ENCODE peak calls at places on chromosome 14, in five cellular contexts. J, O, A, B and C are unnamed samples.

GRCh38 chr14:101116486-101117130 is 213.1 kb upstream of the RTL1 start:
- DNase-seq in J (no peak), O (peak), A (no peak), B (no peak), C (peak)

GRCh38 chr14:33692762-33693161 is 258.1 kb downstream of the EGLN3 start:
- DNase-seq in J (peak), O (no peak), A (peak), B (peak), C (no peak)

GRCh38 chr14:44962573-44963528 is 861 bp downstream of the TOGARAM1 start:
- DNase-seq in J (peak), O (no peak), A (peak), B (peak), C (peak)

GRCh38 chr14:93734086-93734822 is 54.0 kb downstream of the PRIMA1 start:
- DNase-seq in J (no peak), O (peak), A (no peak), B (no peak), C (no peak)

GRCh38 chr14:90383731-90384542 is 12.9 kb upstream of the CALM1 start:
- DNase-seq in J (peak), O (peak), A (peak), B (no peak), C (peak)

GRCh38 chr14:62409185-62409584 is 636.1 kb downstream of the KCNH5 start:
- DNase-seq in J (peak), O (no peak), A (no peak), B (no peak), C (no peak)

GRCh38 chr14:105045710-105046326 is 19.4 kb downstream of the GPR132 start:
- DNase-seq in J (peak), O (peak), A (peak), B (peak), C (peak)

GRCh38 chr14:77151918-77152588 is 10.5 kb upstream of the ZDHHC22 start:
- DNase-seq in J (peak), O (no peak), A (peak), B (peak), C (no peak)

GRCh38 chr14:75401356-75401755 is 26.5 kb upstream of the JDP2 start:
- DNase-seq in J (peak), O (peak), A (peak), B (no peak), C (no peak)

GRCh38 chr14:44567997-44568396 is 60.9 kb upstream of the FSCB start:
- DNase-seq in J (no peak), O (no peak), A (no peak), B (no peak), C (no peak)

GRCh38 chr14:100806386-100806785 is 19.5 kb upstream of the MEG3 start:
- DNase-seq in J (no peak), O (no peak), A (no peak), B (no peak), C (peak)

GRCh38 chr14:31090872-31091764 is 64.9 kb upstream of the STRN3 start:
- DNase-seq in J (peak), O (no peak), A (peak), B (peak), C (no peak)

GRCh38 chr14:91997492-91997891 is 42.4 kb downstream of the TRIP11 start:
- DNase-seq in J (no peak), O (no peak), A (peak), B (no peak), C (no peak)

GRCh38 chr14:35333797-35334743 is 41.9 kb downstream of the PSMA6 start:
- DNase-seq in J (no peak), O (peak), A (no peak), B (no peak), C (no peak)

GRCh38 chr14:88142990-88143389 is 138.1 kb downstream of the GPR65 start:
- DNase-seq in J (no peak), O (no peak), A (no peak), B (no peak), C (no peak)

GRCh38 chr14:80278293-80279037 is 67.2 kb upstream of the DIO2 start:
- DNase-seq in J (peak), O (no peak), A (peak), B (no peak), C (no peak)

GRCh38 chr14:86388216-86388615 is 858.3 kb downstream of the FLRT2 start:
- DNase-seq in J (no peak), O (no peak), A (no peak), B (no peak), C (no peak)

GRCh38 chr14:65000868-65001600 is 14.3 kb downstream of the FNTB start:
- DNase-seq in J (no peak), O (no peak), A (peak), B (no peak), C (no peak)

GRCh38 chr14:100842799-100843198 is 16.9 kb downstream of the MEG3 start:
- DNase-seq in J (peak), O (no peak), A (peak), B (no peak), C (peak)

GRCh38 chr14:52609445-52610044 is 56.9 kb downstream of the GPR137C start:
- DNase-seq in J (no peak), O (peak), A (no peak), B (no peak), C (no peak)

GRCh38 chr14:75258079-75258802 is 20.4 kb upstream of the FOS start:
- DNase-seq in J (peak), O (no peak), A (peak), B (no peak), C (no peak)

GRCh38 chr14:58238252-58239247 is 6.1 kb upstream of the PSMA3 start:
- DNase-seq in J (peak), O (peak), A (no peak), B (peak), C (no peak)

GRCh38 chr14:64688028-64688427 is 16.2 kb upstream of the PLEKHG3 start:
- DNase-seq in J (no peak), O (no peak), A (no peak), B (no peak), C (no peak)

GRCh38 chr14:76720382-76720813 is 40.9 kb upstream of the VASH1 start:
- DNase-seq in J (peak), O (peak), A (peak), B (no peak), C (peak)

GRCh38 chr14:21095430-21096205 is 2.8 kb downstream of the ZNF219 start:
- DNase-seq in J (peak), O (peak), A (peak), B (peak), C (no peak)

GRCh38 chr14:21093769-21094681 is 4.4 kb downstream of the ZNF219 start:
- DNase-seq in J (no peak), O (peak), A (no peak), B (no peak), C (no peak)

GRCh38 chr14:21090940-21091663 is 7.4 kb downstream of the ZNF219 start:
- DNase-seq in J (no peak), O (no peak), A (no peak), B (no peak), C (no peak)

GRCh38 chr14:21091784-21092146 is 6.7 kb downstream of the ZNF219 start:
- DNase-seq in J (no peak), O (no peak), A (no peak), B (no peak), C (peak)

DNA sequence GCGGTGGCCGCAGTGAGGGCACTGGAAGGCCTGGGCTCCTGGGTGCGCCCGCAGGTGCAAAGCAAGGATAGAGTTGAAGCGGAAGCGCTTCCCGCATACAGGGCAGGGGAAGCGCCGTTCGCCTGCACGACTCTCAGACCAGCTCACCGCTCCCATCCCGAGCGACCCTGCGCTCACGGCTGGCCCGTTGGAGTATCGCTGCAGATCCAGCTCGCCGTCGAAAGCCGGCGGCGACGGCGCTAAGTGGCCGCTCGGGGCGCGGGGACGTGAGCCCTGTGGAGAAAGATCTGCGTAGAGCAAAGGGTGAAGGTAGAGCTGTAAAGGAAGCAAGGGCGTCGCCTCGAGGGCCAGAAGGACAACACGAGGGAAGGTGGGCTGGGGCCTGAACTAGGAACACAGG is 5.4 kb downstream of the ZNF219 start:
- DNase-seq in J (no peak), O (no peak), A (no peak), B (no peak), C (peak)
- H3K9ac ChIP-seq in J (no peak), O (no peak), A (no peak), B (no peak), C (no peak)

GRCh38 chr14:103488960-103489359 is 33.7 kb downstream of the CKB start:
- DNase-seq in J (peak), O (no peak), A (peak), B (no peak), C (no peak)

GRCh38 chr14:103492156-103492555 is 30.5 kb downstream of the CKB start:
- DNase-seq in J (no peak), O (no peak), A (no peak), B (no peak), C (no peak)

GRCh38 chr14:103495854-103496253 is 26.8 kb downstream of the CKB start:
- DNase-seq in J (no peak), O (no peak), A (no peak), B (no peak), C (no peak)

GRCh38 chr14:103491691-103492090 is 30.9 kb downstream of the CKB start:
- DNase-seq in J (no peak), O (no peak), A (no peak), B (no peak), C (no peak)

DNA sequence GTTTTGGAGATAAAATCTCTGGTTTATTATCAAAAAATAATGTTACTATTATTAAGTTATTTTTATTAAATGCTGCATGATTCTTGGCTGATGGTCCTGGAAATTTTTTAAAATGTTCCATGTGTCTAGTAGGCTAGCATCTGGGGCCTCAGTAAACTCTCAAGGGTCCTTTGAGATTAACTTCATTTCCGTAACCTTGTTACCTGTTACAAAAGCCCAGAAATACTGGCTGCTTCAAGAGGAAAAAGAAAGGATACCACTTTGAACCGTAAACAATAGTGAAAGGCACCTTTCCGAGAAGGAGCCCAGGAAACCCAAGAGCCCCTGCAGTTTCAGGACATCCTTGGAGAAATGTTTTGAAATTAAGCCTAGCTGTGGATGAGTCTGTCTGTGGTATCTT is 30.1 kb downstream of the CKB start:
- DNase-seq in J (no peak), O (no peak), A (no peak), B (no peak), C (no peak)
- H3K27ac ChIP-seq in J (no peak), O (no peak), A (no peak), B (no peak), C (no peak)

DNA sequence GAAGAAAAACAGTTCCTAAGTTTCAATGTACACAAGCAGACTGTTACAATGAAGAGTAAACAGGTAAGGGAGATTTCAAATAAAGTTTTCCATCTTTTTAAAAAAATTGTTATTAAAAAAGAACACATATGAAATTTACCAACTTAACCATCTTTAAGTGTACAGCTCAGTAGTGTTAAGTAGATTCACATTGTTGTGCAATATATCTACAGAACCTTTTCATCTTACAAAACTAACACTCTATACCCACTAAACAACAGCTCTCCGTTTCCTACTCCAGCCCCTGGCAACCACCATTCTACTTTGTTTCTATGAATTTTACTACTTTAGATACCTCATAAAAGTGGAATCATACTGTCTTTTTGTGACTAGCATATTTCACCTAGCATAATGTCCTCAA is 139.5 kb downstream of the SLC25A21 start:
- DNase-seq in J (no peak), O (no peak), A (no peak), B (no peak), C (no peak)
- H3K9ac ChIP-seq in J (no peak), O (no peak), A (no peak), B (no peak), C (no peak)

GRCh38 chr14:50045837-50046236 is 70.5 kb downstream of the VCPKMT start:
- DNase-seq in J (no peak), O (peak), A (no peak), B (no peak), C (no peak)

GRCh38 chr14:50049703-50050102 is 66.7 kb downstream of the VCPKMT start:
- DNase-seq in J (no peak), O (no peak), A (no peak), B (no peak), C (peak)

GRCh38 chr14:50050171-50050570 is 66.2 kb downstream of the VCPKMT start:
- DNase-seq in J (no peak), O (no peak), A (no peak), B (no peak), C (peak)

GRCh38 chr14:50045039-50045711 is 71.2 kb downstream of the VCPKMT start:
- DNase-seq in J (peak), O (no peak), A (peak), B (peak), C (peak)

DNA sequence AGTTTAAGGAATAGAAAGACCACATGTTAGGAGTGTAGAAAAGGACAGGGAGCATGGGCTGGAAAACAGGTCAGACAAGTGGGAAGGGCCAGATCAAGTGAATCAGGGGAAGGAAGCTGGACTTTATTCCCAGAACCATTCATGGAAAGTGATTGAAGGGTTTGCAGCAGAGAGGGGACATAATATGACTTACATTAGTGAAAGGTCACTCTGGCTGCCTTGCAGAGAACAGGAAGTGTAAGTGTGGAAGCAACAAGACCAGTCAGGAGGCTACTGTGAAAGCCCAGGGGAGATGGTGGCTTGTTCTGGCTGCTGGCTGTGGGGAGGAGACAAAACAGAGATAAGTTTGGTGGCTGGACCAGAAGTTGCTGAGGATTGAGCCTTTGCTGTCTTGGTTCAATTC is 69.1 kb downstream of the VCPKMT start:
- DNase-seq in J (no peak), O (no peak), A (no peak), B (no peak), C (peak)
- H3K27ac ChIP-seq in J (no peak), O (no peak), A (no peak), B (no peak), C (no peak)

GRCh38 chr14:21092147-21093011 is 6.1 kb downstream of the ZNF219 start:
- DNase-seq in J (peak), O (peak), A (peak), B (peak), C (peak)
- H3K9ac ChIP-seq in J (no peak), O (no peak), A (no peak), B (no peak), C (no peak)

DNA sequence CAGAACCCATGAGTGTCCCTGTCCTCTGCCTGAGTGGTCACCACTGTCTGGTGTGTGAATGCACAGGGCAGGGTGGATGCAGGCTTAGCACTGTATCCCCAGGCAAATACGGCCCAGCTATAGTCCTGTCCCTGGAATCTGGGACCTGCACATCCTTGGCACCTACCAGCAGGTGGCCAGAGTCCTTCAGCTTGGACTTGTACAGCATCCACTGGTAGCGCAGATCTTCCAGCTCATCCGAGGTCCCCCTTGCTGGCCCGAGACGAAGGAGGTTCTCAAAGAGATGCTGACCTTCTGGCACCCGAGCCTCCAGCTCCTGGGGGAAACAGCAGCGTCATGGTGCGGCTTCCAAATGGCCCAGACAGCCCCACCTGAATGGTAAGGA is 83.4 kb downstream of the SYNE3 start:
- DNase-seq in J (no peak), O (no peak), A (no peak), B (no peak), C (no peak)
- H3K27ac ChIP-seq in J (no peak), O (no peak), A (no peak), B (no peak), C (peak)